ENCODE peak calls at places on chromosomes 11 and 22, in five cellular contexts. U, Z, M, R and B are unnamed samples. For H3K4me1, the result is how much of the 10 kb centered on the place peaks cover.

GRCh38 chr22:20810645-20811044 is 36.7 kb downstream of the SERPIND1 start:
- DNase-seq in U (no peak), Z (no peak), M (no peak), R (no peak), B (no peak)

GRCh38 chr11:127103586-127104388 is 103.2 kb upstream of the KIRREL3 start:
- DNase-seq in U (no peak), Z (no peak), M (no peak), R (no peak), B (no peak)

GRCh38 chr11:18253778-18254338 is 5.4 kb upstream of the SAA2 start:
- DNase-seq in U (no peak), Z (no peak), M (no peak), R (no peak), B (no peak)

GRCh38 chr22:36104435-36104834 is 56.1 kb downstream of the APOL3 start:
- DNase-seq in U (no peak), Z (no peak), M (no peak), R (peak), B (peak)

GRCh38 chr11:62125881-62126280 is 2.1 kb downstream of the INCENP start:
- DNase-seq in U (no peak), Z (no peak), M (no peak), R (peak), B (no peak)

GRCh38 chr11:88779551-88779950 is 286.2 kb downstream of the GRM5 start:
- DNase-seq in U (no peak), Z (no peak), M (no peak), R (no peak), B (no peak)

GRCh38 chr11:60589611-60590010 is 74.4 kb downstream of the MS4A13 start:
- DNase-seq in U (no peak), Z (no peak), M (peak), R (no peak), B (no peak)

GRCh38 chr22:50342651-50343540 is at the start of gene PPP6R2:
- DNase-seq in U (peak), Z (peak), M (no peak), R (peak), B (peak)

GRCh38 chr11:76841923-76842452 is 18.7 kb upstream of the ACER3 start:
- DNase-seq in U (no peak), Z (no peak), M (no peak), R (no peak), B (no peak)

GRCh38 chr22:37197451-37198289 is 9.6 kb upstream of the C1QTNF6 start:
- DNase-seq in U (peak), Z (peak), M (peak), R (no peak), B (peak)

GRCh38 chr11:65593518-65594414 is 1.8 kb downstream of the KCNK7 start:
- DNase-seq in U (no peak), Z (no peak), M (no peak), R (peak), B (no peak)

GRCh38 chr11:66359662-66360087 is 11.9 kb downstream of the SLC29A2 start:
- DNase-seq in U (no peak), Z (no peak), M (no peak), R (no peak), B (no peak)

GRCh38 chr22:36835903-36836302 is 19.1 kb upstream of the PVALB start:
- DNase-seq in U (no peak), Z (no peak), M (no peak), R (no peak), B (no peak)

GRCh38 chr11:75305993-75306392 is 45.5 kb downstream of the ARRB1 start:
- DNase-seq in U (no peak), Z (no peak), M (no peak), R (no peak), B (no peak)

GRCh38 chr11:70282012-70282411 is 11.5 kb downstream of the PPFIA1 start:
- DNase-seq in U (no peak), Z (no peak), M (no peak), R (no peak), B (no peak)

GRCh38 chr11:31045335-31045734 is 324.2 kb downstream of the DCDC1 start:
- DNase-seq in U (no peak), Z (no peak), M (peak), R (peak), B (no peak)

GRCh38 chr11:121249039-121249663 is 43.4 kb upstream of the SC5D start:
- DNase-seq in U (no peak), Z (no peak), M (peak), R (peak), B (no peak)

GRCh38 chr22:39994566-39995345 is at the start of gene FAM83F:
- DNase-seq in U (no peak), Z (peak), M (peak), R (peak), B (peak)

GRCh38 chr22:39996732-39997131 is 2.0 kb downstream of the FAM83F start:
- DNase-seq in U (no peak), Z (no peak), M (no peak), R (no peak), B (no peak)

GRCh38 chr22:39995346-39996252 is 845 bp downstream of the FAM83F start:
- DNase-seq in U (no peak), Z (peak), M (no peak), R (no peak), B (no peak)

GRCh38 chr22:39992088-39992826 is 2.5 kb upstream of the FAM83F start:
- DNase-seq in U (no peak), Z (no peak), M (no peak), R (no peak), B (no peak)

GRCh38 chr22:39994046-39994565 is 648 bp upstream of the FAM83F start:
- DNase-seq in U (no peak), Z (no peak), M (no peak), R (no peak), B (no peak)
- H3K4me1 ChIP-seq in U (under half), Z (half or more), M (under half), R (under half), B (under half)

GRCh38 chr22:27315833-27316232 is 485.7 kb downstream of the MN1 start:
- DNase-seq in U (no peak), Z (no peak), M (no peak), R (no peak), B (no peak)

GRCh38 chr22:27317156-27317555 is 484.4 kb downstream of the MN1 start:
- DNase-seq in U (no peak), Z (no peak), M (no peak), R (peak), B (no peak)

GRCh38 chr22:27312567-27313507 is 488.7 kb downstream of the MN1 start:
- DNase-seq in U (no peak), Z (no peak), M (no peak), R (no peak), B (no peak)

GRCh38 chr22:27311666-27312566 is 489.6 kb downstream of the MN1 start:
- DNase-seq in U (no peak), Z (no peak), M (no peak), R (peak), B (no peak)

DNA sequence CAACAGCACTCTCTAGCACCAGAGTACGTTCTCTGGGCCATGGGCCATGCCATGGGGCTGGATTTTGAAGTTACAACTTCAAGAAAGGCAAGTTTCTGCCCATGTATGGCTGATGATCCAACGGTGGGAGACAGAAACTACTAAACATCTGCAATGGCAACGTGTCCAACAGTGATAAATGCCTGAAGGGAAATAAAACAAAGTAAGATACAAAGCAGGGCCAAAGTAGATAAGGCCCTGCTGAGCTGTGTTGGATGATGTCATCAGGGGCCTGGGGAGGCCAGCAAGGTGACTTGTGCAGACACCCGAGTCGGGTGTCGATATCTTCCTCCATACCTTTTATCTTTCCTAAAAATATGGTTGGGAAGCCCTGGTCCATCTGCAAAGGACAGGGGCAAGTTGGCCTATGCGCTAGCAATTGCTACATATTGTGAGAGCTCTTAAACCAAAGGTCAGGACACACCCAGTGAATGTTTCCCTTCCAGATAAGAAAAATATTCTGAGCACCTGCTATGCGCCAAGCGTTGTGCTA is 487.2 kb downstream of the MN1 start:
- DNase-seq in U (no peak), Z (peak), M (no peak), R (no peak), B (no peak)
- H3K4me3 ChIP-seq in U (no peak), Z (no peak), M (no peak), R (no peak), B (no peak)

GRCh38 chr11:91081440-91082088 is 858.7 kb upstream of the CHORDC1 start:
- DNase-seq in U (no peak), Z (no peak), M (no peak), R (no peak), B (no peak)
- H3K27ac ChIP-seq in U (no peak), Z (no peak), M (no peak), R (no peak), B (no peak)

GRCh38 chr11:128471138-128471661 is 116.2 kb downstream of the ETS1 start:
- DNase-seq in U (no peak), Z (no peak), M (no peak), R (no peak), B (no peak)
- H3K4me1 ChIP-seq in U (under half), Z (under half), M (under half), R (under half), B (half or more)

GRCh38 chr22:47055461-47055860 is 293.0 kb downstream of the TBC1D22A start:
- DNase-seq in U (no peak), Z (no peak), M (no peak), R (no peak), B (peak)
- H3K4me3 ChIP-seq in U (no peak), Z (no peak), M (no peak), R (no peak), B (no peak)

GRCh38 chr11:134781335-134781970 is 369.4 kb upstream of the B3GAT1 start:
- DNase-seq in U (no peak), Z (no peak), M (no peak), R (no peak), B (no peak)
- H3K27ac ChIP-seq in U (no peak), Z (no peak), M (no peak), R (no peak), B (no peak)

GRCh38 chr11:46669606-46670243 is 30.7 kb downstream of the ARHGAP1 start:
- DNase-seq in U (no peak), Z (no peak), M (no peak), R (peak), B (no peak)
- H3K4me1 ChIP-seq in U (under half), Z (under half), M (under half), R (under half), B (under half)

GRCh38 chr11:68966894-68967780 is 13.6 kb downstream of the MRGPRD start:
- DNase-seq in U (peak), Z (no peak), M (no peak), R (no peak), B (peak)

GRCh38 chr11:68965901-68966868 is 14.6 kb downstream of the MRGPRD start:
- DNase-seq in U (peak), Z (no peak), M (no peak), R (no peak), B (peak)

GRCh38 chr11:68969386-68969785 is 11.4 kb downstream of the MRGPRD start:
- DNase-seq in U (peak), Z (no peak), M (no peak), R (no peak), B (peak)

GRCh38 chr11:68970921-68971636 is 9.7 kb downstream of the MRGPRD start:
- DNase-seq in U (peak), Z (no peak), M (no peak), R (no peak), B (peak)

GRCh38 chr11:68968306-68969255 is 12.2 kb downstream of the MRGPRD start:
- DNase-seq in U (peak), Z (no peak), M (no peak), R (no peak), B (peak)
- H3K4me3 ChIP-seq in U (no peak), Z (no peak), M (no peak), R (no peak), B (no peak)

GRCh38 chr11:45098929-45099328 is 47.5 kb upstream of the PRDM11 start:
- DNase-seq in U (no peak), Z (no peak), M (no peak), R (no peak), B (no peak)
- H3K27ac ChIP-seq in U (no peak), Z (no peak), M (no peak), R (no peak), B (no peak)

GRCh38 chr11:95994340-95994728 is 70.4 kb upstream of the MTMR2 start:
- DNase-seq in U (no peak), Z (no peak), M (no peak), R (no peak), B (no peak)
- H3K4me1 ChIP-seq in U (under half), Z (under half), M (under half), R (under half), B (under half)